ENCODE peak calls at places on chromosomes 2 and 18, in four cellular contexts. O, G, F and S are unnamed samples.

GRCh38 chr2:182827182-182827879 is 39.1 kb downstream of the FRZB start:
- DNase-seq in O (no peak), G (no peak), F (no peak), S (peak; percentile 12)

GRCh38 chr2:233419626-233420431 is 65.5 kb downstream of the DGKD start:
- DNase-seq in O (no peak), G (no peak), F (peak; percentile 64), S (peak; percentile 77)

GRCh38 chr2:124810132-124810531 is 785.0 kb downstream of the CNTNAP5 start:
- DNase-seq in O (no peak), G (no peak), F (peak; percentile 77), S (peak; percentile 23)

GRCh38 chr2:189613077-189613636 is 32.6 kb upstream of the SLC40A1 start:
- DNase-seq in O (peak; percentile 92), G (no peak), F (no peak), S (peak; percentile 93)

GRCh38 chr18:45060102-45060501 is 379.4 kb downstream of the SETBP1 start:
- DNase-seq in O (no peak), G (no peak), F (no peak), S (no peak)

GRCh38 chr2:18439716-18440115 is 120.7 kb downstream of the RDH14 start:
- DNase-seq in O (peak; percentile 53), G (no peak), F (no peak), S (no peak)

GRCh38 chr2:31004252-31004651 is 134.0 kb downstream of the GALNT14 start:
- DNase-seq in O (no peak), G (no peak), F (no peak), S (no peak)

GRCh38 chr2:109293663-109294062 is 164.7 kb downstream of the SH3RF3 start:
- DNase-seq in O (no peak), G (no peak), F (no peak), S (no peak)

GRCh38 chr18:35481960-35482366 is 15.8 kb downstream of the INO80C start:
- DNase-seq in O (peak; percentile 34), G (no peak), F (no peak), S (peak; percentile 39)

GRCh38 chr18:55547705-55548056 is 40.3 kb downstream of the TCF4 start:
- DNase-seq in O (no peak), G (no peak), F (no peak), S (no peak)

GRCh38 chr18:41464278-41464677 is 490.8 kb upstream of the PIK3C3 start:
- DNase-seq in O (no peak), G (no peak), F (no peak), S (no peak)

GRCh38 chr2:141641462-141641861 is 489.4 kb downstream of the LRP1B start:
- DNase-seq in O (peak; percentile 13), G (no peak), F (no peak), S (peak; percentile 31)

GRCh38 chr2:175855794-175856453 is 146.1 kb downstream of the LNPK start:
- DNase-seq in O (peak; percentile 53), G (peak; percentile 48), F (no peak), S (peak; percentile 40)

GRCh38 chr2:240209493-240209892 is 69.0 kb upstream of the OTOS start:
- DNase-seq in O (no peak), G (no peak), F (no peak), S (no peak)

GRCh38 chr2:46847185-46847710 is 68.4 kb downstream of the MCFD2 start:
- DNase-seq in O (peak; percentile 94), G (peak; percentile 91), F (no peak), S (peak; percentile 97)

GRCh38 chr2:53028259-53028658 is 739.3 kb upstream of the CHAC2 start:
- DNase-seq in O (peak; percentile 68), G (no peak), F (no peak), S (peak; percentile 75)

GRCh38 chr18:28003451-28003850 is 173.5 kb downstream of the CDH2 start:
- DNase-seq in O (peak; percentile 41), G (no peak), F (no peak), S (peak; percentile 61)

GRCh38 chr2:2650608-2651375 is 319.7 kb upstream of the MYT1L start:
- DNase-seq in O (no peak), G (no peak), F (no peak), S (no peak)

GRCh38 chr2:43537137-43537536 is 58.7 kb downstream of the THADA start:
- DNase-seq in O (no peak), G (no peak), F (no peak), S (no peak)

GRCh38 chr2:64514018-64514417 is 10.1 kb upstream of the AFTPH start:
- DNase-seq in O (no peak), G (no peak), F (no peak), S (no peak)

GRCh38 chr2:228652366-228652765 is 470.9 kb upstream of the SPHKAP start:
- DNase-seq in O (peak; percentile 43), G (no peak), F (no peak), S (peak; percentile 53)

GRCh38 chr2:168961450-168962229 is 60.5 kb downstream of the G6PC2 start:
- DNase-seq in O (peak; percentile 54), G (no peak), F (peak; percentile 80), S (peak; percentile 84)

DNA sequence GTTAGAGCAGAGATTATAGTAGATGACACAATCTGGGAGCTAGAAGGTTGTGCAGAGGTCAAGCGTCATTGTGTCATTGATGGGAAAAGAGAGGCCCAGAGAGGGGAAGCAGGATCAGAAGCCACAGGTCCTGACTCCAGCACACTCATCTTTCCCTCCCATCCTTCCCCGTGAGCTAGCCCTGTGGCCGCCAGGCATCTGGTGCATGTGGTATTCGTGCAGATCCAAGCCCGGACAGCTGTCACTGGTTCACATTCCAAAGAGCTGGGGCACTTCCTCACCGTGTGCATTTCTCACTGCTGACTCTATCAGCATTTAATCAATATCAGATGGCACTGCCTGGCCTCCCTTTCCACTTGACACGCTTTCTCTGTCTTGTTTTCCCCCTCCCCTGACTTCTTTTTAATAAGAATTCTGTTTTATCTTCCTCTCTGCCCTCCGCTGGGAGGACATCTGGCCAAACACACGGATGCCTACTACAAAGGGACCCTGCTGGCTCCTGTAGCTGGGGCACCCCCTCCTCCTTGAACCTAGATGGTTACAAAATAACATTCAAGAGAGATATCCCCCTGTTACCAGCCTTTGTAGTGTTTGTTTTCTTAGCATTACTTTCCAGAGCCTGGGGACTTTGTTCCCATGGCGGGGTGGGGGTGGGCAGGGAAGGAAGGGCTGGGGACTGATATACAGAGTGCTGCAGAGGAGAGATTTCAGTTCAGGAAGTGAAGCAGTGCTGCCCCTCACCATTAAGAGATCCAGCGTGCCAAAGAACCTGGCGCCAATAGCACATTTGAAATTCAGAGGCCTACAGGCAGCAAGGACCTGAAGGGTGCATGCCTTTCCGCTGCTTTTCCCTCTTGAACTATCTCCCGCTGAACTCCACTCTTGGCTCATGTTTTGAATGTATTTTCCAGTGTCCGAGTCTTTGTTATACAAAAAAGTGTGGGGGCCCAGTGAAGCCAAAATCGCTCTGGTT is 94.4 kb upstream of the THOC1 start:
- DNase-seq in O (peak; percentile 94), G (peak; percentile 69), F (peak; percentile 16), S (peak; percentile 43)
- H3K27ac ChIP-seq in O (peak overlapping the region; percentile 86), G (no peak overlapping the region), F (no peak overlapping the region), S (peak overlapping the region; percentile 77)

GRCh38 chr2:172655838-172656573 is 79.6 kb upstream of the RAPGEF4 start:
- DNase-seq in O (no peak), G (no peak), F (no peak), S (peak; percentile 15)

GRCh38 chr2:172658945-172659344 is 76.7 kb upstream of the RAPGEF4 start:
- DNase-seq in O (no peak), G (no peak), F (no peak), S (no peak)

DNA sequence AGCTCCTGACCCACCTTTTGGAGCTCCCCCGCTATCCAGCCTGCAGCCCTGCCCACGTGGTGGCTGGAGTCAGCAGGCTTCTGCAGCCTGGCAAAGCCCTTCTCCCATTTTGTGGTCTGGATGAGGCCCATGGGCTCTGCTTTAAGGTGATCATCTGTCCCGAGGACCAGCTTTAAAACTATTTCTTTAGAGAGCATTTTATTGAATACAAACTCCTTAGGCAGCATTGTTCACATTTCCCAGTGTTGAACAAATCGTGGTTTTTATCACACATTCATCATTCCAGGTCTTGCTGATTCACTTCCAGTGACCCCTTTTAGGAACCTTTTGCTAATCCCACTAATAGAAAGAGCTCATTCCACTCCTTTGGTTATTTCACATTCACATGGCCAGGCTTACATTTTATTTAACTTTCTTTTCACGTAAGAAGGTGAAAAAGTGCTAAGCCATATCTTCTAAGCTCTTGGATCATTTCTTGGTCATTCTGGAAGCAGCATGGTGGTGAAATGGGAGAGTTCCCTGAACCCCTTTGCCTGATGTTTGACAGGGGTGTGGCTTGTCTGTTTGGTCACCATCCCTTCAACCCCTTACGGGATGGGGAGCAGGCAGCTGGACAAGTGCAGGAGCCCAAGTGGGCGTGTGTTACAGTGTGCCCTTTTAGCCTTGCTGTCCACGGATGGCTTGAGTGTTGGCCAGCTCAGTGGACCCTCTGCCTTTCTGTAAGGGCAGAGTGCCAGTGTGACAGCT is 80.4 kb upstream of the RAPGEF4 start:
- DNase-seq in O (peak; percentile 94), G (no peak), F (no peak), S (peak; percentile 90)
- H3K27ac ChIP-seq in O (peak overlapping the region; percentile 87), G (no peak overlapping the region), F (no peak overlapping the region), S (peak overlapping the region; percentile 68)

DNA sequence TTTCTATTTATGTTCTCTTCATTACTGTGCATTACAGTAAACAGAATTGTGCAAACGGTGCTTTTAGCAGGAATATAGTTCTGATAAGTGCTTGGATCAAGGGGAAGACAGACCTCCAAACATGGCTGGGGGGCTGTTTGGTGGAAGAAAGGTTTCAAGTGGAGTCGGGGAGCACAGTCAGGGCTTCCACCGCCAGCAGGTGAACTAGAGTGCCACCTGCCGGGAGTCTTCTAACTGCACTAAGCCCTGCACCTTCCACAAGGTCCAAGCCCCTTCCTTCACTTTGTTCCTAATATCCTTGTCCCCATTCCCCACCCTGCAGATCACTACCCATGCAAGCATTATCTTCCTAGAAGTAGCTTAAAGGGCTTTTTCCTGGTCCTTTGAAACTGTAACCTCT is 11.1 kb downstream of the ONECUT2 start:
- DNase-seq in O (no peak), G (no peak), F (peak; percentile 75), S (no peak)
- H3K27ac ChIP-seq in O (no peak overlapping the region), G (no peak overlapping the region), F (no peak overlapping the region), S (no peak overlapping the region)

DNA sequence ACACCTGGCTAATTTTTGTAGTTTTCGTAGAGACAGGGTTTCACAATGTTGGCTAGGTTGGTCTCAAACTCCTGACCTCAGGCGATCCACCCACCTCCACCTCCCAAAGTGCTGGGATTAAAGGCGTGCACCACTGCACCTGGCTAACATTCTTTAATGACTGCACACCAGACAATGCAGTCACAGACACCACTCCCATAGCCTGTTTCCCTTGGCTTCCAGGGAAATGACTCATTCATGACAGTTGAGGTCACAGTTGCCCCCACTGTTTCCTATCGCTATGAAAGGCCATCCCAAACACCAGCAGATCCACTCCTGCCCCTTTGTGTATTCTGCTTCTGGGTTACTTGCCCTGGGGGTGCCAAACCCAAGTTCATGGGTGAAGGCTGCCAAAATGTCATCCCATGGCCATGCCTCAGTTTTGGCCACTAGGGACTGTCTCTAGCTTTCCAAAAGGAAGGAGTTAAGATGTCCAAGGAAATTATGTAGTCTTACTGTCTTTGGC is 8.7 kb downstream of the CHMP1B start:
- DNase-seq in O (peak; percentile 85), G (no peak), F (no peak), S (peak; percentile 64)
- H3K27ac ChIP-seq in O (peak overlapping the region; percentile 98), G (no peak overlapping the region), F (no peak overlapping the region), S (peak overlapping the region; percentile 17)

DNA sequence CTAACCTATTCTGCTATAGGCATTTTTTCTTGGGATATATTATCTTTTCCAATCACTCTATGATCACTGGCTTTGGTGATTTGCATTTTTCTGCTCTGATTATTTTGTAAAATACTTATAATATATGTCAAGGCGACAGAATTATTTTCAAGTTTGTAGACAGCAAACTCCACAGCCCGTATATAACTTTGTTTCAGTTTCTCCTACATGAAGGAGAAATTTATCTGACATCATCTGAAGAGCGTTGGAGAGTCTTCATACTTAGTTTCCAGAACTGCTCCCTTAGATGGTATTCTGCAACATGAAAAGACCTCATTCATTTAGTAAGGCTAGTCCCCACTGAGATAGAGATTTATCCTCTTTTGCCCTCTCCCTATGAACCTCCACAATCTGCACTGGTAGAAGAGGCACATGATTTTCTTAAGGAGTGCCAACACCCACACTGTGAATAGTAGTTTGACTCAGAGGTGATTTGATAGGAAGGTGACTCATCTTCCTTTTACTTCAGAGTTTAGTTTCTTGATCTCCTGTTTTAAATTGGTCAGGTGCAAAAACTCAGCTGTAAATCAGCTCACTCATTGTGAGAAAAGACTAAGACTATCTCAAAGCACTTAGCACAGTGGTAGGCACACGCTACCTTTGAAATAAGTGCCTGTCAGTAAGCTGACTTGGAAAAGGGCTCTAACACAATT is 1848.6 kb upstream of the CELF4 start:
- DNase-seq in O (peak; percentile 78), G (no peak), F (no peak), S (peak; percentile 80)
- H3K27ac ChIP-seq in O (no peak overlapping the region), G (no peak overlapping the region), F (no peak overlapping the region), S (no peak overlapping the region)